ENCODE peak calls at places on chromosomes 7 and 10, in nine cellular contexts. Q is astrocyte, D is cardiac muscle cell, X is IMR-90, Z is Calu3, N is A549, P is HCT116, L is esophagus squamous epithelium, H is choroid plexus epithelial cell. A is an unnamed sample.

GRCh38 chr10:34171957-34172527 is 643.1 kb downstream of the PARD3 start:
- DNase-seq in P (no peak), Q (peak), Z (no peak), D (no peak), H (no peak), N (no peak), X (peak), L (no peak), A (no peak)

GRCh38 chr10:22911889-22912762 is 15.7 kb upstream of the ARMC3 start:
- DNase-seq in L (no peak), X (no peak), P (no peak), D (peak), Z (no peak), N (no peak), Q (peak), H (peak), A (peak)

GRCh38 chr10:72013202-72013945 is 49.2 kb downstream of the CHST3 start:
- DNase-seq in Z (no peak), H (no peak), X (no peak), N (no peak), P (no peak), D (no peak), L (no peak), Q (no peak), A (no peak)

GRCh38 chr10:13453896-13454295 is 74.9 kb downstream of the BEND7 start:
- DNase-seq in X (no peak), Z (peak), H (peak), L (no peak), N (no peak), P (no peak), D (no peak), Q (no peak), A (no peak)

GRCh38 chr10:60534791-60535389 is 145.2 kb upstream of the ANK3 start:
- DNase-seq in Z (no peak), P (no peak), N (no peak), L (no peak), H (no peak), X (no peak), D (no peak), Q (no peak), A (no peak)

GRCh38 chr7:148264933-148265557 is 325.5 kb upstream of the C7orf33 start:
- DNase-seq in P (peak), Q (peak), H (peak), D (peak), L (no peak), Z (peak), N (peak), X (peak), A (no peak)

GRCh38 chr10:88314362-88314761 is 268.8 kb downstream of the RNLS start:
- DNase-seq in Z (no peak), N (no peak), L (no peak), H (no peak), D (no peak), Q (no peak), P (no peak), X (no peak), A (no peak)

GRCh38 chr7:55127622-55128081 is 108.8 kb downstream of the EGFR start:
- DNase-seq in N (no peak), H (peak), D (no peak), L (no peak), Q (peak), P (no peak), Z (no peak), X (peak), A (no peak)

GRCh38 chr7:151245360-151246160 is 2.9 kb downstream of the SMARCD3 start:
- DNase-seq in Q (no peak), N (no peak), X (no peak), P (no peak), L (no peak), Z (peak), H (no peak), D (peak), A (no peak)

GRCh38 chr7:18162653-18163052 is 135.0 kb upstream of the PRPS1L1 start:
- DNase-seq in H (no peak), X (no peak), Z (no peak), Q (no peak), N (no peak), D (no peak), L (no peak), P (no peak), A (no peak)

GRCh38 chr7:143015926-143016490 is 10.9 kb downstream of the OR9A2 start:
- DNase-seq in D (no peak), H (peak), L (no peak), Q (peak), Z (no peak), N (no peak), P (no peak), X (no peak), A (no peak)

GRCh38 chr7:66296001-66296521 is 90.9 kb downstream of the TPST1 start:
- DNase-seq in L (no peak), Z (no peak), P (no peak), H (peak), N (no peak), D (no peak), Q (peak), X (peak), A (no peak)

GRCh38 chr10:130138479-130138866 is 2.3 kb downstream of the GLRX3 start:
- DNase-seq in P (peak), X (peak), L (no peak), H (peak), Q (peak), N (peak), D (no peak), Z (peak), A (peak)

GRCh38 chr10:67697646-67698245 is 1.8 kb upstream of the CTNNA3 start:
- DNase-seq in P (peak), Q (peak), D (peak), X (peak), L (no peak), H (peak), Z (peak), N (peak), A (peak)

GRCh38 chr10:3933733-3934132 is 148.7 kb upstream of the KLF6 start:
- DNase-seq in P (no peak), Z (no peak), Q (no peak), D (no peak), L (no peak), N (no peak), H (no peak), X (no peak), A (no peak)

GRCh38 chr7:69635572-69636190 is 37.4 kb downstream of the AUTS2 start:
- DNase-seq in L (no peak), X (no peak), Z (no peak), D (no peak), Q (peak), P (no peak), H (no peak), N (no peak), A (no peak)

GRCh38 chr10:61669849-61670248 is 7.1 kb downstream of the CABCOCO1 start:
- DNase-seq in N (no peak), Z (no peak), H (no peak), X (no peak), P (no peak), L (no peak), Q (no peak), D (no peak), A (no peak)

GRCh38 chr10:120735773-120736371 is 115.3 kb upstream of the WDR11 start:
- DNase-seq in P (peak), X (peak), Z (no peak), Q (no peak), N (peak), L (no peak), D (peak), H (peak), A (no peak)

GRCh38 chr7:121157885-121158590 is 169.5 kb downstream of the CPED1 start:
- DNase-seq in L (no peak), Z (no peak), N (no peak), D (no peak), H (no peak), P (no peak), X (no peak), Q (no peak), A (no peak)

GRCh38 chr7:65951837-65952578 is 30.0 kb downstream of the GUSB start:
- DNase-seq in N (peak), P (no peak), H (peak), D (no peak), Z (no peak), L (no peak), Q (no peak), X (no peak), A (peak)

GRCh38 chr10:84478679-84479078 is 150.3 kb downstream of the CCSER2 start:
- DNase-seq in Q (no peak), X (no peak), P (no peak), D (no peak), N (no peak), L (no peak), Z (no peak), H (no peak), A (no peak)

GRCh38 chr7:102101926-102102325 is 184.7 kb upstream of the SH2B2 start:
- DNase-seq in Z (no peak), L (no peak), X (no peak), D (no peak), H (no peak), Q (no peak), P (no peak), N (no peak), A (no peak)

GRCh38 chr7:147833981-147834380 is 756.6 kb upstream of the C7orf33 start:
- DNase-seq in Z (no peak), N (no peak), X (no peak), Q (no peak), H (no peak), P (no peak), L (no peak), D (no peak), A (no peak)

GRCh38 chr10:86756511-86757109 is at the start of gene BMPR1A:
- DNase-seq in Q (no peak), N (peak), Z (peak), X (peak), H (peak), P (no peak), L (peak), D (peak), A (no peak)

GRCh38 chr10:48306870-48307531 is 524 bp downstream of the MAPK8 start:
- DNase-seq in Q (peak), L (no peak), D (peak), X (peak), H (peak), P (no peak), Z (peak), N (peak), A (no peak)

GRCh38 chr7:50620418-50620817 is 55.2 kb upstream of the DDC start:
- DNase-seq in Z (no peak), D (no peak), N (no peak), Q (peak), L (no peak), P (no peak), X (no peak), H (no peak), A (no peak)

GRCh38 chr10:63901916-63902315 is 380.7 kb downstream of the REEP3 start:
- DNase-seq in N (no peak), Q (peak), Z (no peak), L (no peak), D (no peak), P (no peak), H (peak), X (no peak), A (no peak)

GRCh38 chr7:1717095-1717483 is 47.0 kb downstream of the ELFN1 start:
- DNase-seq in Z (no peak), X (no peak), D (no peak), Q (no peak), N (no peak), L (no peak), P (no peak), H (no peak), A (no peak)

GRCh38 chr7:154503962-154504550 is 451.9 kb downstream of the DPP6 start:
- DNase-seq in X (peak), H (peak), Z (no peak), N (peak), P (peak), D (peak), L (no peak), Q (peak), A (peak)

GRCh38 chr10:34768261-34768971 is 46.7 kb downstream of the PARD3 start:
- DNase-seq in P (no peak), L (peak), Q (peak), N (peak), Z (peak), X (peak), H (peak), D (no peak), A (peak)

GRCh38 chr10:49254556-49255318 is 44.2 kb upstream of the C10orf71 start:
- DNase-seq in L (no peak), Z (no peak), P (no peak), Q (no peak), X (no peak), D (no peak), H (no peak), N (no peak), A (no peak)

GRCh38 chr7:29771081-29771832 is 35.1 kb upstream of the WIPF3 start:
- DNase-seq in Q (no peak), P (no peak), X (no peak), H (no peak), N (no peak), L (no peak), D (peak), Z (no peak), A (no peak)

GRCh38 chr10:91887075-91887899 is 22.0 kb downstream of the FGFBP3 start:
- DNase-seq in L (no peak), P (no peak), D (peak), N (peak), Q (peak), X (no peak), H (peak), Z (peak), A (no peak)

GRCh38 chr7:39613577-39613976 is 9.8 kb upstream of the RALA start:
- DNase-seq in N (no peak), Q (peak), L (no peak), Z (no peak), D (no peak), P (no peak), H (no peak), X (peak), A (no peak)

GRCh38 chr7:107505997-107506682 is 36.3 kb downstream of the GPR22 start:
- DNase-seq in Z (peak), L (no peak), X (peak), N (no peak), P (no peak), Q (no peak), H (peak), D (no peak), A (peak)

GRCh38 chr10:96309631-96310358 is 5.6 kb downstream of the DNTT start:
- DNase-seq in D (no peak), P (no peak), Z (no peak), H (no peak), N (no peak), X (no peak), L (no peak), Q (no peak), A (no peak)
- TF ChIP-seq CTCF in D (no peak), P (no peak), Z (no peak), H (no peak), N (no peak), X (no peak), L (no peak), Q (no peak), A (no peak)

GRCh38 chr10:100930368-100930767 is 17.6 kb downstream of the SLF2 start:
- DNase-seq in P (no peak), L (no peak), Z (no peak), D (peak), H (peak), X (peak), N (peak), Q (no peak), A (no peak)

GRCh38 chr10:100939763-100940344 is 27.1 kb downstream of the SLF2 start:
- DNase-seq in P (no peak), H (peak), L (no peak), N (no peak), Z (no peak), X (peak), D (no peak), Q (no peak), A (no peak)

DNA sequence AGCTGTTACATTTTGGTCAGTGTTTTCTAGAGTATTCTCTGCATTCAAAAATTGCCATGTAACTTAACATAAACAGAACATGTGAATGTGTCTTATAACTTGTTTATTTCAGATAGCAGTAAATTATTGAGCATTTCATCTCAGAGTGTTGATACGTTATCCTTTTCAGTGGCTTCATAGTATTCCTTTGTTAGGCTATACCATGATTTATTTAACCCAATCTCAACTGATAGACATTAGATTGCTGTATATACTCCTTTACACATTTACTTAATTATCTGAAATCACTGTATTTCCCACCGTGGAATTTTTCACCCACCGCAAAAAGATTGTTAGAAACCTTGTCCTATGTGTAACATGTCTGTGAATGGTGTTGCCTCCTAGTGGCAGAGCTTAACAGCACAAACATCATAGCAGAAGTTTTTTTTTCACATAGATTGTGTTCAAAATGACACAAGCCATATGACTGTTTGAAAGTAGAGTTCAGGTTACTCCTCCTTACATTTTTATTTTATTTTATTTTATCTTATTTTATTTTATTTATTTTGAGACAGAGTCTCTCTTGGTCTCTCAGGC is 21.4 kb downstream of the SLF2 start:
- DNase-seq in H (peak), P (no peak), N (peak), L (no peak), Z (no peak), X (no peak), D (no peak), Q (no peak), A (no peak)
- TF ChIP-seq CTCF in H (peak), P (peak), N (peak), L (no peak), Z (no peak), X (peak), D (peak), Q (peak), A (peak)

GRCh38 chr7:5360451-5360850 is 63.2 kb downstream of the TNRC18 start:
- DNase-seq in Q (no peak), P (no peak), L (no peak), D (no peak), X (no peak), N (no peak), H (no peak), Z (no peak), A (no peak)
- TF ChIP-seq CTCF in Q (no peak), P (no peak), L (no peak), D (no peak), X (no peak), N (no peak), H (no peak), Z (no peak), A (no peak)

DNA sequence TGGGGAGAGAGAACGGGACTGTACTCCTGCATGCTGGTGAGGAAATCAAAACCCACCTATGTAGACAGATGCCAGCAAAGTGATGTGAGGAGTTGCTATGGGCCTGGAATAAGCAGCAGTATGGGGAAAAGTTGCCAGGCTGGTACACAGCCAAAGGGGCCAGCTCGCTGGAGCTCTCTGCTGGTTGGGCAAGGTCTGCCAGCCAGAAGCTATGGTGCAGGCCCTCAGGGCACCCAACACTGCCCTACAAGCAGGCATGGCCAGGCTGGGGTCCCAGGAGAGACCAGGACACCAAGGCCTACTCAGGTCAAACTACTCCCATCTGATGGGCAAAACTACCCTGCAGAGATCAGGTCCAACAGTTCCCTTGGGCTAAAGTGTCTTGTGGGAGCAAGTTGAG is 916.6 kb downstream of the IPMK start:
- DNase-seq in L (no peak), H (no peak), N (no peak), Q (no peak), X (no peak), D (no peak), P (no peak), Z (no peak), A (no peak)
- TF ChIP-seq CTCF in L (no peak), H (no peak), N (no peak), Q (no peak), X (no peak), D (no peak), P (no peak), Z (no peak), A (no peak)

GRCh38 chr7:83947260-83947659 is 247.3 kb downstream of the SEMA3A start:
- DNase-seq in X (no peak), N (peak), Z (peak), D (peak), Q (no peak), H (peak), L (no peak), P (peak), A (no peak)
- TF ChIP-seq CTCF in X (peak), N (no peak), Z (peak), D (peak), Q (peak), H (peak), L (no peak), P (peak), A (peak)

DNA sequence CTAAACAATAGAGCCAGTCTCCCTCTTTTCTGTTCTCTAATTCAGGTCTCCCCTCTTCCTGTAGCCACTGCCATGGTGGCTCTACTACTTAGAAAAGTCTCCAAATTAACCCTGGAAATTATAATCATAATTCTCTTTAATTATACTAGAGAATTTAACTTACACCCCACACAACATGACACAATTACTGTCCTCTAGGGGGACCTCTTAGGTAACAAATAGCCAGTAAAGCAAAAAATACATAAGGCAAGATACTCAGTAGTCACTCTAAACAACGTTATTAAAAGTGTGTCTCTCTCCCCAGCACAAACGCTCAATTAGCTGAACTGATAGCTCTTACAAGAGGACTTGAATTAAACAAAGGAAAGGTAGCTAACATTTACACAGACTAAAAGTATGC is 44.3 kb upstream of the ZNF107 start:
- DNase-seq in X (no peak), P (no peak), H (no peak), D (no peak), Q (no peak), Z (no peak), N (no peak), L (no peak), A (no peak)
- TF ChIP-seq CTCF in X (no peak), P (peak), H (no peak), D (no peak), Q (no peak), Z (no peak), N (no peak), L (no peak), A (no peak)

GRCh38 chr10:28560617-28561016 is 27.7 kb downstream of the WAC start:
- DNase-seq in L (no peak), N (no peak), Z (no peak), Q (no peak), P (no peak), H (peak), D (no peak), X (no peak), A (no peak)

GRCh38 chr10:28556142-28556541 is 23.2 kb downstream of the WAC start:
- DNase-seq in N (no peak), P (no peak), X (no peak), D (no peak), L (no peak), Z (no peak), H (no peak), Q (no peak), A (no peak)

GRCh38 chr10:28559661-28560060 is 26.7 kb downstream of the WAC start:
- DNase-seq in X (no peak), H (peak), N (no peak), L (no peak), Z (no peak), Q (peak), D (peak), P (no peak), A (no peak)

GRCh38 chr10:28558923-28559508 is 26.1 kb downstream of the WAC start:
- DNase-seq in Q (no peak), Z (no peak), L (no peak), P (no peak), N (no peak), D (peak), X (peak), H (peak), A (no peak)

GRCh38 chr10:28558186-28558585 is 25.3 kb downstream of the WAC start:
- DNase-seq in P (no peak), H (no peak), Z (no peak), D (no peak), N (no peak), X (no peak), Q (no peak), L (no peak), A (no peak)
- TF ChIP-seq CTCF in P (no peak), H (no peak), Z (no peak), D (no peak), N (no peak), X (no peak), Q (no peak), L (no peak), A (no peak)

DNA sequence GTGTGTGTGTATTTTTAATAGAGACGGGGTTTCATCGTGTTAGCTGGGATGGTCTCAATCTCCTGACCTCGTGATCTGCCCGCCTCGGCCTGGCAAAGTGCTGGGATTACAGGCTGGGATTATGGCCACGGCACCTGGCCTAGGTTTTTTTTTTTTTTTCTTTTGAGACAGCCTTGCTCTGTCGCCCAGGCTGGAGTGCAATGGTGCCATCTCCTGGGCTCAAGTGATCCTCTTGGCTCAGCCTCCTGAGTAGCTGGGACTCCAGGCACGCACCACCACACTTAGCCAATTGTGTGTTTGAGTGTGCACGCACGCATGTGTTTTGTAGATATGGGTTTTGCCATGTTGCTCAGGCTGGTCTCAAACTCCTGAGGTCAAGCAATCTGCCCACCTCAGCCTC is 629.8 kb downstream of the ETV1 start:
- DNase-seq in Z (no peak), P (no peak), D (no peak), Q (no peak), N (no peak), H (no peak), X (no peak), L (no peak), A (no peak)
- TF ChIP-seq CTCF in Z (no peak), P (no peak), D (no peak), Q (no peak), N (no peak), H (no peak), X (no peak), L (no peak), A (no peak)